ENCODE peak calls at places on chromosome 2, in six cellular contexts. N, K, J, Z, C and F are unnamed samples.

GRCh38 chr2:8576525-8577157 is 105.2 kb upstream of the ID2 start:
- DNase-seq in N (no peak), C (no peak), J (peak), Z (no peak), K (no peak), F (no peak)

GRCh38 chr2:165700511-165700910 is 93.5 kb downstream of the GALNT3 start:
- DNase-seq in Z (no peak), N (no peak), C (no peak), K (no peak), J (no peak), F (no peak)

GRCh38 chr2:118565816-118566540 is 281.5 kb downstream of the EN1 start:
- DNase-seq in K (no peak), C (no peak), N (no peak), Z (no peak), J (no peak), F (no peak)

GRCh38 chr2:159904127-159904564 is 106.1 kb upstream of the CD302 start:
- DNase-seq in K (no peak), Z (no peak), C (peak), J (no peak), N (no peak), F (no peak)

GRCh38 chr2:213104089-213104902 is 47.1 kb downstream of the IKZF2 start:
- DNase-seq in Z (no peak), N (no peak), J (no peak), C (no peak), K (no peak), F (no peak)

GRCh38 chr2:207437857-207438166 is 92.0 kb upstream of the CREB1 start:
- DNase-seq in K (no peak), J (peak), C (no peak), Z (no peak), N (no peak), F (no peak)

GRCh38 chr2:200865736-200865995 is 1.2 kb upstream of the CLK1 start:
- DNase-seq in Z (no peak), K (no peak), N (no peak), J (no peak), C (no peak), F (no peak)

GRCh38 chr2:2640818-2641217 is 309.7 kb upstream of the MYT1L start:
- DNase-seq in Z (no peak), C (no peak), N (no peak), J (no peak), K (peak), F (no peak)

GRCh38 chr2:140338827-140339226 is 1558.6 kb upstream of the NXPH2 start:
- DNase-seq in C (no peak), K (no peak), N (no peak), Z (no peak), J (no peak), F (no peak)

GRCh38 chr2:105755895-105756294 is 11.2 kb downstream of the NCK2 start:
- DNase-seq in J (no peak), K (no peak), N (no peak), C (no peak), Z (no peak), F (no peak)

GRCh38 chr2:127398239-127398590 is 10.4 kb upstream of the MAP3K2 start:
- DNase-seq in K (no peak), N (peak), C (peak), Z (peak), J (peak), F (peak)

GRCh38 chr2:25088817-25089485 is 47.1 kb downstream of the EFR3B start:
- DNase-seq in C (no peak), N (no peak), Z (no peak), J (no peak), K (no peak), F (no peak)

GRCh38 chr2:225793736-225794550 is 394.4 kb downstream of the NYAP2 start:
- DNase-seq in C (no peak), J (no peak), K (no peak), Z (no peak), N (no peak), F (no peak)

GRCh38 chr2:88673363-88673762 is 18.1 kb upstream of the RPIA start:
- DNase-seq in Z (no peak), J (no peak), K (no peak), N (no peak), C (no peak), F (no peak)

GRCh38 chr2:185643434-185643833 is 95.2 kb upstream of the FSIP2 start:
- DNase-seq in N (no peak), Z (no peak), J (no peak), K (no peak), C (no peak), F (no peak)

GRCh38 chr2:171771463-171771862 is 84.2 kb downstream of the DYNC1I2 start:
- DNase-seq in C (no peak), K (no peak), Z (no peak), J (no peak), N (no peak), F (no peak)

GRCh38 chr2:171772373-171772772 is 85.1 kb downstream of the DYNC1I2 start:
- DNase-seq in N (no peak), Z (no peak), J (no peak), K (no peak), C (no peak), F (no peak)
- TF ChIP-seq EP300 in N (no peak), Z (no peak), J (no peak), K (no peak), C (no peak), F (no peak)

DNA sequence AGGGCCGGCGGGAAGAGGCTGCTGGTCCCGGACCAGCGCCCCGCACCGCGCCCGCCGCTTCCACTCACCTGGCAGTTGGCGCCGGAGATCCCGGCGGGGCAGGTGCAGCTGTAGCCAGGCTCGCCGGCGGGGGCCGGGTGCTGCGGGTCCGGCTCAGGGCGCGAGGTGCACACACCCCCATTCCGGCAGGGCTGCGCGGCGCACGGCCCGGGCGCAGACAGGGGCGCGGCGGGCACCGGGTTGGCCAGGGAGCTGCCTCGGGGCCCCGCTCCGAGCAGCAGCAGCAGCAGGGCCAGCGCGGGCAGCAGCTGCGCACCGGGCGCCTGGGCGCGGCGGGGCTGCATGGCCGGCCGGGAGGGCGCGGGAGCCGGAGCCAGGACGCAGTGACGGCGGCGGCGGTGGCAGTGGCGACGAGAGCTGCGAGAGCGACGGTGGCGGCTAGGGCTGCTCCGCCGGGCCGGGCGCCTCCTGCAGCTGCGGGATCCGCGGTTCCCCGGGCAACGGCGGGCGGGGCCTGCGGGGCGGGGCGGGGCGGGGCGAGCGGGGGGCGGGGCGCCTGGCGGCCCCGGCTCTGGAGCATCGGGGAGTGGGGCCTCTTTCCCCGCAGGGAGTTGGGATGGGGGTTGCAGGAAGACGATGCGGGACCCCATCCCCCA is at the start of gene DNER:
- DNase-seq in Z (peak), J (peak), C (no peak), N (no peak), K (no peak), F (no peak)
- TF ChIP-seq POLR2A in Z (no peak), J (no peak), C (no peak), N (no peak), K (no peak), F (no peak)

DNA sequence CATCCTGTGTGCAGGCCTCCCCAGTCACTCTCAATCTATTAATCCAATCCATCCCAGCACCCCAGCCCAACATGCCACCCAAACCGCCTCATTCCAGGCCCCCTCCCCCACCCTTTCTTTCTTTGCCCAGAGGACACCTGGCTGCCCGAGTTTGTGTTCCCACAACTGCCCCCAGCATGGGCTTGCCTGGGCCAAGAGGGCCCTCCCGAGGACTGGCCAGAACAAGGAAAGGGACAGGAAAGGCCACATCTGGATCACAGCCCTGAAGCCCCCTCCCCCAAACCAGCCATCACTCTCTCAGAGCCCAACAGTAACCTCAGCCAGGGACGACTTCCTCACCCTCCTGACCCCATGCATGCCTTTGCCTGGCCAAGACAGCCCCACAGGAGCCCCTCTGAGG is 1.2 kb downstream of the TNS1 start:
- DNase-seq in K (no peak), Z (no peak), J (no peak), C (no peak), N (no peak), F (no peak)
- H3K4me3 ChIP-seq in K (no peak), Z (no peak), J (peak), C (peak), N (no peak), F (peak)

GRCh38 chr2:63767307-63767706 is 74.4 kb upstream of the UGP2 start:
- DNase-seq in J (no peak), K (no peak), N (no peak), Z (no peak), C (no peak), F (no peak)

GRCh38 chr2:63765117-63765516 is 76.6 kb upstream of the UGP2 start:
- DNase-seq in J (no peak), Z (no peak), C (no peak), K (no peak), N (no peak), F (no peak)

GRCh38 chr2:63764630-63765029 is 77.1 kb upstream of the UGP2 start:
- DNase-seq in Z (no peak), N (no peak), C (no peak), K (no peak), J (no peak), F (no peak)

GRCh38 chr2:63769915-63770314 is 71.8 kb upstream of the UGP2 start:
- DNase-seq in Z (no peak), K (no peak), C (no peak), N (no peak), J (no peak), F (no peak)

DNA sequence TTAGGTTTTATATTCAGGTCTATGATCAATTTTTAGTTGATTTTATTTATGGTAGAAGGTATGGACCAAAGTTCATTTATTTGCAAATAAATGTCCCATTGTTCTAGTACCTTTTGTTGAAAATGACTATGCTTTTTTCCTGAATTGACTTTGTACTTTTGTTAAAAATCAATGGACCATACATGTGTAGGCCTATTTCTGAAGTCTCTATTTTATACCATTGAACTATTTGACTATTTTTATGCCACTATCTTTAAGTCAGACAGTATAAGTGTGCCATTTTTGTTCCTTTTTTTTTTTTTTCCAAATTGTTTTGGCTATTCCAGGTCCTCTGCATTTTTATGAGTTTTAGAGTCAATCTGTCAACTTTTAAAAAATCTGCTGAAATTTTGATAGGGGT is 73.6 kb upstream of the UGP2 start:
- DNase-seq in Z (no peak), K (no peak), C (no peak), J (no peak), N (no peak), F (no peak)
- TF ChIP-seq EP300 in Z (no peak), K (no peak), C (no peak), J (no peak), N (no peak), F (no peak)

GRCh38 chr2:120175000-120175581 is 48.1 kb downstream of the TMEM185B start:
- DNase-seq in C (no peak), K (no peak), Z (peak), J (no peak), N (peak), F (peak)

GRCh38 chr2:120177973-120178372 is 45.2 kb downstream of the TMEM185B start:
- DNase-seq in C (no peak), Z (no peak), J (no peak), K (no peak), N (no peak), F (no peak)

GRCh38 chr2:120176526-120176925 is 46.7 kb downstream of the TMEM185B start:
- DNase-seq in N (no peak), Z (no peak), K (no peak), J (no peak), C (no peak), F (no peak)

GRCh38 chr2:120180066-120180465 is 43.1 kb downstream of the TMEM185B start:
- DNase-seq in Z (no peak), C (no peak), N (no peak), K (no peak), J (no peak), F (no peak)

DNA sequence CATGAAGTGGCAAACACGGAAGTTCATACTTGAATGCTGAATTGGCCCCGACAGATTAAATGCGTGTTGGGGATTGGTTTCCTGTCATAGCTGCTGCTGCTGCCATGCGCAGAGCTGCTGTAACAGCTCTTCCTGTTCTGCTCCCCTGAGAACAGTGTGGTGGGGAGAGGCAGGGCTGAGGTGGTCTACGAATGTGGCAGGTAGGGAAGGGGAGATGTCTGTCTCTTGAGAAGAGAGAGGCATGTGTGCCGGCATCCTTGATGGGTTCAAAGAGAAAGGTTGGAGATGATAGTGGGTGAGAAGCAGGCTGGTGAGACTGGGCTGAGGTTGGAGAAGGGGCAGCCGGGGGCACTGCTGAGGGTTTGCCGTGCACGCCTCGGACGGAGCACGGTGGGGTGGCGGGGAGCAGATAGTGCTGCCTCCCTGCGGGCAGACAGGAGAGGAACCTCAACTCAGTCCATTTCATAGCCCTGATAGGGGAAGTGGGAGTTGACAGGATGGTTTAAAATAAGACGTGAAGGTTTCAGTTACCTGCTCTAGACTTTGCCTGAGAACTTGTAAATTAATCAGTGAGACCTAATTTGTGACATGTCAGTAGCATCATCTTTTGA is 46.1 kb downstream of the TMEM185B start:
- DNase-seq in J (peak), K (no peak), Z (peak), C (no peak), N (no peak), F (no peak)
- TF ChIP-seq POLR2A in J (no peak), K (no peak), Z (no peak), C (no peak), N (no peak), F (no peak)

GRCh38 chr2:109609352-109610024 is 4.3 kb downstream of the SEPTIN10 start:
- DNase-seq in K (no peak), Z (no peak), C (no peak), J (no peak), N (peak), F (no peak)

GRCh38 chr2:109602617-109603188 is 11.1 kb downstream of the SEPTIN10 start:
- DNase-seq in K (no peak), N (no peak), Z (no peak), C (no peak), J (no peak), F (no peak)

GRCh38 chr2:109601693-109602250 is 12.0 kb downstream of the SEPTIN10 start:
- DNase-seq in J (no peak), Z (no peak), K (no peak), C (no peak), N (no peak), F (no peak)

GRCh38 chr2:109607766-109608165 is 6.0 kb downstream of the SEPTIN10 start:
- DNase-seq in N (no peak), Z (no peak), C (no peak), K (no peak), J (no peak), F (no peak)

GRCh38 chr2:109604597-109604996 is 9.2 kb downstream of the SEPTIN10 start:
- DNase-seq in Z (no peak), J (no peak), N (peak), C (no peak), K (no peak), F (no peak)
- H3K4me3 ChIP-seq in Z (no peak), J (no peak), N (no peak), C (no peak), K (no peak), F (no peak)

DNA sequence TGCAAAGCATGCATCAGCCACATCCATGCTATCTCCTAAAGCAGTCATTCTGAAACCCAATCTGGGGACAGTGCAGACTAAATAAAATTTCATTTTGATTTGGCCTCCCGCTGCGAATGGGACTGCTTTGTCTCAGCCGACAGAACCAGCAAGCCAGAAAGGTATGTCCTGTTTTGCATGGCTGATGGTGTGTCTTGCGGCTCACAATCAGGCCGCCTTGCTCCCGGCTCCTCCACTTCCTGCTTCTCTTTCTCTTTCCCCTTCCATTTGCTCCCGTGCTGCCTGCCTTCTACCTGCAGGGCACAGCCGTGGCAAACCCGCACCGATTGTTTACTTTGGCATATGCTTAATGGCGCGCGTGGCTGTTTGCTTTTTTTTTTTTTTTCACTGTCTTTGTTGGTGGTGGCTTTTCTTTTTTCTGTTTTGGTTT is 419.5 kb upstream of the POU3F3 start:
- DNase-seq in J (peak), K (peak), N (no peak), Z (no peak), C (no peak), F (no peak)
- TF ChIP-seq EP300 in J (no peak), K (no peak), N (no peak), Z (no peak), C (no peak), F (no peak)

GRCh38 chr2:10043906-10044601 is 704 bp downstream of the KLF11 start:
- DNase-seq in Z (peak), K (peak), N (peak), J (peak), C (peak), F (peak)
- TF ChIP-seq POLR2A in Z (no peak), K (no peak), N (no peak), J (no peak), C (peak), F (peak)

DNA sequence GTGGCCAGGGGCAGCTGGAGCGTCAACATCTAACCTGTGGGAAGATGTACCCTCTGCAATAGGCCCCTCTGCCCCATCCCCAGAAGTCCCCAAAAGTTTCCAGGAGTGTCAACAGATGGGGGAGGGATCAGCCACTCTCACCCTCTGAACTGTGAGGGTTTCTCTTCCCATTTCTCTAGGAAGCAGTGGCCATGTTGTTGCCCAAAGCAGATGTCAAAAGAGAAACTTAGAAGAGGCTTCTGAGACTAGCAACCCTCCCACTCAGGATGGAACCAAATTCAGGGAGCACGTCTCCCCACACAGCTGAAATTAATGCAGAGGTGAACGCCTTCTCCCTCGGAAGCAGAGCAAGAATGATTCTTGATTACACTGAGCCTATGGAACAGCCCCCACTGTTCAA is 70.3 kb downstream of the ARL4C start:
- DNase-seq in N (no peak), C (no peak), Z (no peak), K (no peak), J (no peak), F (no peak)
- H3K4me3 ChIP-seq in N (no peak), C (no peak), Z (no peak), K (no peak), J (no peak), F (no peak)

DNA sequence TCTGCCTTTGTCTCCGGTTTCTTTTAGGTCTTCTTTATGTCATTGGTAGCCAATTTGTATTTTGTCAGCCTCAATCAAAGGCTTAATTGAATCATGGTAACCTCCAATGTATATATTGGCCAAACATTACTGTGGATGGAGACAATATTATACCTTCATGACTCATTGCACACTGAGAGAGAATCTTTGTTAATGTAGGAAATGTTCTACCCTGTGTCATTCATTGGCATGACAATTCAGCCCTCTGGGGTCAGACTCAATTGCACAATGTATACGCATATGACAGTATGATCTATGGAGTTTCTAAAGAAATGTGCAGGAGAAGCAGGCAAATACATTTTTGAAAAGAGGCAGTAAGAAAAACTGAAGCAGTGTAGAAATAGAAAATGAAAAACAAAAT is 162.6 kb downstream of the PDE11A start:
- DNase-seq in C (no peak), N (no peak), K (no peak), J (no peak), Z (no peak), F (no peak)
- TF ChIP-seq EP300 in C (no peak), N (no peak), K (no peak), J (no peak), Z (no peak), F (no peak)